ENCODE peak calls at places on chromosomes 4 and X, in six cellular contexts. J is IMR-90, N is upper lobe of left lung, G is esophagus muscularis mucosa, P is body of pancreas, E is H54. U is an unnamed sample.

GRCh38 chr4:64341711-64342110 is 67.5 kb downstream of the TECRL start:
- DNase-seq in J (no peak), N (no peak), G (no peak), P (no peak), E (no peak), U (no peak)

GRCh38 chr4:55543858-55544257 is 2.9 kb downstream of the CLOCK start:
- DNase-seq in J (peak; percentile 27), N (no peak), G (no peak), P (no peak), E (no peak), U (peak; percentile 50)

GRCh38 chr4:55733874-55734437 is 85.6 kb upstream of the EXOC1L start:
- DNase-seq in J (peak; percentile 3), N (no peak), G (no peak), P (peak; percentile 62), E (no peak), U (peak; percentile 87)

GRCh38 chr4:182730791-182731190 is 186.4 kb downstream of the DCTD start:
- DNase-seq in J (no peak), N (no peak), G (peak; percentile 47), P (no peak), E (no peak), U (no peak)

GRCh38 chrX:41559662-41560061 is 112.5 kb downstream of the NYX start:
- DNase-seq in J (peak; percentile 95), N (no peak), G (no peak), P (no peak), E (no peak), U (peak; percentile 40)

GRCh38 chr4:27027428-27027827 is 166.8 kb downstream of the STIM2 start:
- DNase-seq in J (no peak), N (no peak), G (no peak), P (no peak), E (no peak), U (no peak)

GRCh38 chrX:37580080-37580479 is 8.6 kb downstream of the LANCL3 start:
- DNase-seq in J (no peak), N (no peak), G (no peak), P (no peak), E (no peak), U (no peak)

GRCh38 chrX:43349363-43349762 is 306.7 kb upstream of the MAOA start:
- DNase-seq in J (peak; percentile 19), N (no peak), G (no peak), P (peak; percentile 58), E (peak; percentile 0), U (peak; percentile 46)

GRCh38 chr4:180058731-180059215 is 2184.4 kb upstream of the TENM3 start:
- DNase-seq in J (peak; percentile 44), N (peak; percentile 89), G (no peak), P (peak; percentile 74), E (peak; percentile 16), U (no peak)

GRCh38 chrX:16462912-16463311 is 187.0 kb upstream of the S100G start:
- DNase-seq in J (peak; percentile 94), N (no peak), G (no peak), P (no peak), E (no peak), U (no peak)

GRCh38 chr4:163679189-163679588 is 184.7 kb downstream of the TMA16 start:
- DNase-seq in J (peak; percentile 48), N (no peak), G (no peak), P (no peak), E (no peak), U (no peak)

GRCh38 chrX:138847930-138848329 is 136.4 kb upstream of the FGF13 start:
- DNase-seq in J (no peak), N (no peak), G (no peak), P (no peak), E (no peak), U (no peak)

GRCh38 chr4:146522862-146523205 is 1.1 kb upstream of the SLC10A7 start:
- DNase-seq in J (peak; percentile 4), N (no peak), G (no peak), P (no peak), E (no peak), U (peak; percentile 57)

GRCh38 chr4:78688385-78688784 is 87.8 kb upstream of the BMP2K start:
- DNase-seq in J (no peak), N (no peak), G (no peak), P (no peak), E (no peak), U (no peak)

GRCh38 chr4:54728342-54728741 is 70.6 kb downstream of the KIT start:
- DNase-seq in J (no peak), N (no peak), G (no peak), P (no peak), E (no peak), U (no peak)

GRCh38 chr4:21386166-21386780 is 562.3 kb downstream of the KCNIP4 start:
- DNase-seq in J (no peak), N (no peak), G (no peak), P (no peak), E (no peak), U (no peak)

GRCh38 chr4:180028682-180029081 is 2214.5 kb upstream of the TENM3 start:
- DNase-seq in J (peak; percentile 55), N (no peak), G (no peak), P (peak; percentile 70), E (no peak), U (peak; percentile 25)

GRCh38 chrX:146264763-146265375 is 447.2 kb downstream of the SLITRK2 start:
- DNase-seq in J (no peak), N (no peak), G (no peak), P (no peak), E (no peak), U (no peak)

GRCh38 chrX:154058207-154058997 is 38.7 kb upstream of the IRAK1 start:
- DNase-seq in J (no peak), N (no peak), G (no peak), P (no peak), E (no peak), U (no peak)

GRCh38 chr4:2931765-2932560 is 31.2 kb downstream of the NOP14 start:
- DNase-seq in J (no peak), N (peak; percentile 91), G (no peak), P (peak; percentile 40), E (no peak), U (peak; percentile 25)

GRCh38 chrX:23557070-23557469 is 110.2 kb upstream of the PRDX4 start:
- DNase-seq in J (peak; percentile 11), N (no peak), G (no peak), P (no peak), E (no peak), U (no peak)

GRCh38 chrX:1412551-1413161 is 20.7 kb upstream of the SLC25A6 start:
- DNase-seq in J (no peak), N (no peak), G (no peak), P (no peak), E (no peak), U (no peak)

GRCh38 chrX:18885317-18886004 is 98.5 kb downstream of the PHKA2 start:
- DNase-seq in J (peak; percentile 7), N (no peak), G (no peak), P (no peak), E (no peak), U (no peak)

GRCh38 chrX:18887177-18887820 is 96.6 kb downstream of the PHKA2 start:
- DNase-seq in J (no peak), N (peak; percentile 73), G (no peak), P (no peak), E (no peak), U (no peak)

GRCh38 chrX:18887821-18888205 is 96.1 kb downstream of the PHKA2 start:
- DNase-seq in J (no peak), N (no peak), G (no peak), P (no peak), E (no peak), U (no peak)

GRCh38 chrX:18886005-18886343 is 97.9 kb downstream of the PHKA2 start:
- DNase-seq in J (no peak), N (no peak), G (no peak), P (no peak), E (no peak), U (no peak)

GRCh38 chrX:18886344-18887161 is 97.4 kb downstream of the PHKA2 start:
- DNase-seq in J (peak; percentile 23), N (no peak), G (peak; percentile 92), P (peak; percentile 78), E (peak; percentile 28), U (peak; percentile 61)
- TF ChIP-seq POLR2A in J (no peak), N (peak; percentile 9), G (no peak), P (peak; percentile 39), E (peak; percentile 47), U (no peak)

DNA sequence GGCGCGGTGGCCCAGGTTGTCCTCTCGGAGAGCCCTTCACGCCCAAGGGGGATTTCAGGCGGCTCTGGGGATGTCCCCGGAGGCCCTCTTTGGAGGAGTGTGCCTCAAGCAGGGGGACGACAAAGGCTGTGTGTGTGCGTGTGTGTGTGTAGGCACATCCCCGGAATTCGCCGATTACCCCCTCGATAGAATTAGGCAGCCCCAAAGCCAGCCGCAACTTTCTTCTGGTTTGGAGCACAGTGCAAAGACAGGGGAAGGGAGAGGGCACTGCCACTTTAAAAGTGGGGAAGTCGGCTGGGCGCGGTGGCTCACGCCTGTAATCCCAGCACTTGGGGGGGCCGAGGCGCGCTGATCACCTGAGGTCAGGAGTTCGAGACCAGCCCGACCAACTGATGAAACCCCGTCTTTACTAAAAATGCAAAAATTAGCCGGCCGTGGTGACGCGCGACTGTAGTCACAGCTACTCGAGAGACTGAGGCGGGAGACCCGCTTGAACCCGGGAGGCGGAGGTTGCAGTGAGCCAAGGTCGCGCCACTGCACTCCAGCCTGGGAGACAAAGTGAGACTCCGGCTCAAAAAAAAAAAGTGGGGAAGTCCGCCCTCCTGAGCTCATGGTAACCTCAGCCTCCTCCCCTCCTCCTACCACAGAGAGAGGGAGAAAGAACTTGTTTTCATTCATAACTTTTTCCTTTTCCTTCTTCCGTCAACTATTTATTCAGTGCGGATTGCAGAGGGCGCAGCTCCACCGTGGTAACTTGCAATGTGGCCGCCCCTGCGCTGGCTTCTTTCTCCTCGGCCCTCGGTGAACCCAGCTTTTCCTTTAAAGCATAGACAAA is 2.4 kb downstream of the SPRY1 start:
- DNase-seq in J (peak; percentile 73), N (peak; percentile 85), G (no peak), P (peak; percentile 70), E (no peak), U (peak; percentile 51)
- TF ChIP-seq POLR2A in J (no peak), N (no peak), G (no peak), P (peak; percentile 48), E (no peak), U (no peak)

GRCh38 chr4:140153744-140154571 is at the start of gene MAML3:
- DNase-seq in J (peak; percentile 96), N (peak; percentile 98), G (peak; percentile 98), P (peak; percentile 97), E (peak; percentile 44), U (peak; percentile 97)
- TF ChIP-seq POLR2A in J (peak; percentile 62), N (peak; percentile 66), G (peak; percentile 42), P (peak; percentile 97), E (no peak), U (peak; percentile 71)

GRCh38 chr4:8158710-8159521 is at the start of gene ABLIM2:
- DNase-seq in J (peak; percentile 96), N (peak; percentile 100), G (peak; percentile 98), P (peak; percentile 99), E (peak; percentile 75), U (peak; percentile 94)
- TF ChIP-seq POLR2A in J (no peak), N (peak; percentile 62), G (peak; percentile 74), P (peak; percentile 83), E (peak; percentile 83), U (no peak)

U was measured in erythroblast.